ENCODE peak calls at places on chromosomes 16 and 17, in nine cellular contexts. W is SK-N-SH, K is OCI-LY7, T is GM23338, D is GM23248, I is hepatocyte, G is MM.1S, C is PC-3, N is HCT116. L is an unnamed sample.

GRCh38 chr16:51355871-51356270 is 204.8 kb upstream of the SALL1 start:
- DNase-seq in I (no peak), N (no peak), K (no peak), T (no peak), C (no peak), W (no peak), D (no peak), G (no peak), L (no peak)

GRCh38 chr16:72657791-72658190 is 390.1 kb downstream of the ZFHX3 start:
- DNase-seq in K (peak; percentile 34), I (no peak), G (peak; percentile 66), T (no peak), C (no peak), W (no peak), N (no peak), D (no peak), L (no peak)

GRCh38 chr17:45405250-45406086 is 27.2 kb downstream of the ARHGAP27 start:
- DNase-seq in C (no peak), G (no peak), N (no peak), D (peak; percentile 40), T (peak; percentile 99), I (peak; percentile 77), W (peak; percentile 94), K (peak; percentile 32), L (peak; percentile 97)

GRCh38 chr17:39666601-39667261 is 1.5 kb upstream of the PNMT start:
- DNase-seq in T (no peak), N (no peak), G (no peak), C (no peak), K (no peak), I (no peak), W (peak; percentile 53), D (peak; percentile 15), L (no peak)

GRCh38 chr17:76867578-76868175 is 527 bp upstream of the MGAT5B start:
- DNase-seq in G (no peak), K (peak; percentile 67), N (no peak), D (peak; percentile 62), T (peak; percentile 76), I (peak; percentile 58), W (peak; percentile 64), C (peak; percentile 74), L (no peak)

GRCh38 chr17:16371742-16372141 is 9.1 kb upstream of the UBB start:
- DNase-seq in I (no peak), C (peak; percentile 69), D (peak; percentile 59), W (peak; percentile 26), G (no peak), K (no peak), N (no peak), T (no peak), L (no peak)

GRCh38 chr16:79163666-79164377 is 436.7 kb downstream of the MAF start:
- DNase-seq in W (no peak), K (no peak), I (no peak), T (no peak), G (no peak), C (no peak), N (no peak), D (no peak), L (no peak)

GRCh38 chr16:85514601-85515318 is 98.4 kb upstream of the GSE1 start:
- DNase-seq in G (no peak), N (peak; percentile 81), T (peak; percentile 61), I (peak; percentile 91), D (peak; percentile 95), W (peak; percentile 84), K (no peak), C (peak; percentile 84), L (peak; percentile 73)

DNA sequence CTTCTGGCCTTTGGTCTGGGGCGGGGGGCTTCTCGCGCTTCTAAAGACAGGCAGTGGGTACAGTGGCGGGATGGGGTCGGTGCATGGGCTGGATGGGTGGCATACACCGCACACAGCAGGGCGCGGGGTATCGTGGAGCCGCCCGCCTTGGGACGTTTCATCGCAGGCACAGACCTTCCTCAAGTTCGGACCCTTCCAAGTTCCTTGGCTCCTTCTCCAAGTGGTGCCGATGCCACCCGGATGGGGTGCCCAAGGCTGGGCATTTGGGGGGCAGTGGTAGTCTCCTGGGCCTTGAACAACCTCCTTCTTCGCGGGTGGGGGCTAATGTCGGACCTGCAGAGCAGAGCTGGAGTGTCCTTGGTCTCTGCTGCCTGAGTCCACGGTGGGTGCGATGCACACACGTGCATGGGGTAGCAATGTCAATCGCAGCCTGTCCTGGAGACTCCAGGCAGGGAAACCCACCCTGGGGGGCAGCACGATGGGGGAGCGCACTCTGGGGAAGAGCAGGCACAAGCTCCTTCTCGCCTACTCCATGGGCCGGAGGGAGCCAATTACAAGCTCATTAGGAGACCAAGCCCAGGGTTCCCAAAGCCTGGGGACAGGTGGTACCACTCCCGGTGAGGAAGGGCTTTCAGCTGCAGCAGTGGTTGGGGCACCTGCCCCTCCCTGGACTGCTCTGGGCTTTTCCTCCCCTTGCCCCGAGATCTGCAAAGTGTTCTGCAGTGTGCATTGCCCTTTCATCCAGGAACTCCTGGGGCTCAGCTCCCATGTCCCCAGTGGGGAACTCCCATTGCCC is 721 bp upstream of the MTSS2 start:
- DNase-seq in G (no peak), N (no peak), W (no peak), D (no peak), T (no peak), C (no peak), K (no peak), I (no peak), L (no peak)
- TF ChIP-seq EZH2phosphoT487 in G (no peak), N (no peak), W (no peak), D (no peak), T (no peak), C (no peak), K (no peak), I (no peak), L (no peak)

GRCh38 chr17:30376621-30377452 is 1.9 kb upstream of the CPD start:
- DNase-seq in N (no peak), I (peak; percentile 59), D (peak; percentile 82), G (peak; percentile 49), C (peak; percentile 55), W (no peak), K (no peak), T (no peak), L (no peak)
- H3K4me3 ChIP-seq in N (no peak overlapping the region), I (no peak overlapping the region), D (no peak overlapping the region), G (no peak overlapping the region), C (no peak overlapping the region), W (no peak overlapping the region), K (no peak overlapping the region), T (no peak overlapping the region), L (no peak overlapping the region)

GRCh38 chr16:77336637-77337036 is 98.2 kb downstream of the ADAMTS18 start:
- DNase-seq in K (no peak), N (no peak), G (no peak), I (no peak), W (no peak), C (no peak), D (peak; percentile 2), T (peak; percentile 46), L (peak; percentile 62)

GRCh38 chr16:77330332-77331043 is 104.3 kb downstream of the ADAMTS18 start:
- DNase-seq in T (no peak), W (no peak), K (no peak), G (no peak), N (no peak), D (no peak), I (no peak), C (no peak), L (peak; percentile 88)

GRCh38 chr16:77331802-77332586 is 102.8 kb downstream of the ADAMTS18 start:
- DNase-seq in D (no peak), G (no peak), N (no peak), T (no peak), C (no peak), W (no peak), I (no peak), K (no peak), L (no peak)

GRCh38 chr16:77332792-77333191 is 102.0 kb downstream of the ADAMTS18 start:
- DNase-seq in I (no peak), T (no peak), N (no peak), G (no peak), K (no peak), C (no peak), D (peak; percentile 3), W (no peak), L (no peak)

DNA sequence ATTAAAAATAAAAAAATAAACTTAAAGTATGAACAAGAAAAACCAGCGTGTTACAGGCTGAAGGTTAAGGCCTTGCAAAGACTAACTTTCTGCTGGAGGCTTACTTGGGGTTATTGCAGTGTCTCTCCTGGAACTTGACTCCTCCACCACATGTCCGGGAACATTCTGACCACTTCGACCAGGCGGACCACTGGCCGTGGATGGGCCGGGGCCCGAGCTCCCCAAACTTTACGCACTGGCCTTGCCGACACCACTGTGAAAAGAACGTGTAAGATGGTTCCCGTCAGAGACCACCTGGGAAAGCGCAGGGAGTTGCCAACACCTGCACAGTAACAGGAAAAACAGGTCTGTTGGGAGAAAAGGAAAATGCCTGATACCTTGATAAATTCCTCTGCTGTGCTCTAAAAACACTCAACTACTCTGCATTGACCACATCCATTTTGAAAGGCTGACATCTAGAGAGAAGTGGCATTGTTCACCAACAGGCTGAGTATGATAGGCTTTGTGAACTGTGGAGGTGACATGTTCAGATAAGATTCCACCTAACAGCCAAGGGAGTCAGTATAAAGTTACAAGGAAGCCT is 99.1 kb downstream of the ADAMTS18 start:
- DNase-seq in T (peak; percentile 74), K (no peak), W (no peak), N (no peak), D (no peak), C (peak; percentile 13), I (no peak), G (no peak), L (peak; percentile 6)
- TF ChIP-seq EZH2phosphoT487 in T (no peak), K (no peak), W (no peak), N (no peak), D (no peak), C (no peak), I (no peak), G (no peak), L (no peak)

GRCh38 chr17:2929881-2930533 is 133.4 kb downstream of the OR1D5 start:
- DNase-seq in N (peak; percentile 19), W (peak; percentile 85), I (peak; percentile 72), D (peak; percentile 65), T (peak; percentile 87), C (peak; percentile 57), G (no peak), K (peak; percentile 70), L (peak; percentile 87)

GRCh38 chr17:2933606-2934005 is 129.8 kb downstream of the OR1D5 start:
- DNase-seq in D (no peak), W (no peak), I (no peak), G (no peak), C (no peak), K (no peak), T (no peak), N (no peak), L (no peak)

GRCh38 chr17:2931426-2931825 is 132.0 kb downstream of the OR1D5 start:
- DNase-seq in K (peak; percentile 80), C (no peak), I (peak; percentile 33), W (no peak), T (peak; percentile 62), D (no peak), N (no peak), G (no peak), L (peak; percentile 50)

GRCh38 chr17:2932946-2933345 is 130.5 kb downstream of the OR1D5 start:
- DNase-seq in K (no peak), N (no peak), T (no peak), C (no peak), I (no peak), D (peak; percentile 10), W (peak; percentile 33), G (no peak), L (no peak)

DNA sequence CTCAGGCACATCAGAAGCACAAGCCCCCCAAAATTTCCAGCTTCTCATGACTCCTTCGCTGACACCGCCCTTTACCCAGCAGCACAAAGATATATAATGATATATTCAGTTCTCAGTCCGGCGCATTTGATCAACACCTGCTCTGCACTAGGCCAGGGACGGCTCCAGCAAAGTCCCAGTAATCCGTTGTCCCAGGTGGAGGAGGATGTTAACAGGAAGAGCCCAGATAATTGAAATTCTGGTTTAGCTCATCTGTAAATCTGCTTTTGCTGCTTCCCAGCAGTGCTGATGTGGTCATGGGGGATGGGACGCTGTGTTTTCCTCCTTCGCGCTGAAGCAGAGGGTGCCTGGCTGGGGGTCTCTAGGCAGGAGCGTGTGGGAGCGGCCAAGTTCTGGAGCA is 131.5 kb downstream of the OR1D5 start:
- DNase-seq in I (no peak), T (no peak), D (no peak), C (no peak), G (no peak), K (no peak), W (no peak), N (no peak), L (no peak)
- H3K4me3 ChIP-seq in I (no peak overlapping the region), T (no peak overlapping the region), D (no peak overlapping the region), C (no peak overlapping the region), G (no peak overlapping the region), K (peak overlapping the region; percentile 55), W (no peak overlapping the region), N (no peak overlapping the region), L (no peak overlapping the region)

L was measured in neural progenitor cell.